ENCODE peak calls at places on chromosomes 11 and 22, in six cellular contexts. One of them, this sample, is unnamed. For H3K36me3, the result is how much of the 10 kb centered on the place peaks cover.

GRCh38 chr11:81725691-81726090 is 1008.0 kb downstream of the FAM181B start:
- DNase-seq in IMR-90: no peak
- DNase-seq in H1: no peak
- DNase-seq in trophoblast cell: no peak
- DNase-seq in mesenchymal stem cell: peak
- DNase-seq in neuronal stem cell: no peak
- DNase-seq in this sample: no peak

GRCh38 chr11:4863893-4864292 is 14.9 kb upstream of the OR51S1 start:
- DNase-seq in trophoblast cell: no peak
- DNase-seq in neuronal stem cell: no peak
- DNase-seq in H1: no peak
- DNase-seq in IMR-90: no peak
- DNase-seq in mesenchymal stem cell: no peak
- DNase-seq in this sample: no peak

GRCh38 chr11:133945087-133945974 is 11.4 kb downstream of the IGSF9B start:
- DNase-seq in IMR-90: peak
- DNase-seq in mesenchymal stem cell: no peak
- DNase-seq in H1: no peak
- DNase-seq in neuronal stem cell: no peak
- DNase-seq in trophoblast cell: no peak
- DNase-seq in this sample: no peak

GRCh38 chr11:64764753-64765152 is 5.0 kb upstream of the PYGM start:
- DNase-seq in IMR-90: no peak
- DNase-seq in mesenchymal stem cell: no peak
- DNase-seq in trophoblast cell: no peak
- DNase-seq in H1: no peak
- DNase-seq in neuronal stem cell: no peak
- DNase-seq in this sample: no peak

GRCh38 chr22:48138855-48139254 is 1376.4 kb downstream of the TBC1D22A start:
- DNase-seq in H1: no peak
- DNase-seq in trophoblast cell: no peak
- DNase-seq in IMR-90: no peak
- DNase-seq in mesenchymal stem cell: no peak
- DNase-seq in neuronal stem cell: no peak
- DNase-seq in this sample: no peak

GRCh38 chr11:91981995-91982394 is 242.6 kb upstream of the FAT3 start:
- DNase-seq in mesenchymal stem cell: peak
- DNase-seq in IMR-90: peak
- DNase-seq in trophoblast cell: no peak
- DNase-seq in H1: no peak
- DNase-seq in neuronal stem cell: no peak
- DNase-seq in this sample: no peak

GRCh38 chr11:113632981-113633380 is 73.1 kb downstream of the TMPRSS5 start:
- DNase-seq in H1: no peak
- DNase-seq in IMR-90: no peak
- DNase-seq in mesenchymal stem cell: no peak
- DNase-seq in neuronal stem cell: no peak
- DNase-seq in trophoblast cell: no peak
- DNase-seq in this sample: no peak

GRCh38 chr22:30861688-30862552 is 106.7 kb downstream of the MORC2 start:
- DNase-seq in mesenchymal stem cell: no peak
- DNase-seq in IMR-90: no peak
- DNase-seq in H1: no peak
- DNase-seq in trophoblast cell: no peak
- DNase-seq in neuronal stem cell: no peak
- DNase-seq in this sample: no peak

GRCh38 chr22:17633217-17633997 is 4.9 kb upstream of the ATP6V1E1 start:
- DNase-seq in H1: no peak
- DNase-seq in neuronal stem cell: no peak
- DNase-seq in trophoblast cell: peak
- DNase-seq in mesenchymal stem cell: peak
- DNase-seq in IMR-90: peak
- DNase-seq in this sample: peak

GRCh38 chr11:47891886-47892285 is 43.7 kb upstream of the NUP160 start:
- DNase-seq in IMR-90: no peak
- DNase-seq in trophoblast cell: no peak
- DNase-seq in mesenchymal stem cell: no peak
- DNase-seq in H1: no peak
- DNase-seq in neuronal stem cell: no peak
- DNase-seq in this sample: no peak

GRCh38 chr11:113104390-113105251 is 143.4 kb downstream of the NCAM1 start:
- DNase-seq in trophoblast cell: no peak
- DNase-seq in H1: no peak
- DNase-seq in mesenchymal stem cell: no peak
- DNase-seq in IMR-90: no peak
- DNase-seq in neuronal stem cell: no peak
- DNase-seq in this sample: no peak

GRCh38 chr11:131301306-131301705 is 69.1 kb upstream of the NTM start:
- DNase-seq in trophoblast cell: no peak
- DNase-seq in mesenchymal stem cell: no peak
- DNase-seq in neuronal stem cell: no peak
- DNase-seq in IMR-90: no peak
- DNase-seq in H1: no peak
- DNase-seq in this sample: no peak

GRCh38 chr11:128247235-128247594 is 340.1 kb downstream of the ETS1 start:
- DNase-seq in IMR-90: no peak
- DNase-seq in neuronal stem cell: no peak
- DNase-seq in trophoblast cell: peak
- DNase-seq in mesenchymal stem cell: no peak
- DNase-seq in H1: no peak
- DNase-seq in this sample: no peak

GRCh38 chr11:72840780-72841179 is 26.6 kb downstream of the ATG16L2 start:
- DNase-seq in H1: no peak
- DNase-seq in trophoblast cell: peak
- DNase-seq in mesenchymal stem cell: peak
- DNase-seq in IMR-90: peak
- DNase-seq in neuronal stem cell: no peak
- DNase-seq in this sample: peak

GRCh38 chr11:65655570-65656332 is 7.0 kb downstream of the RELA start:
- DNase-seq in IMR-90: no peak
- DNase-seq in trophoblast cell: no peak
- DNase-seq in mesenchymal stem cell: no peak
- DNase-seq in H1: no peak
- DNase-seq in neuronal stem cell: no peak
- DNase-seq in this sample: no peak

GRCh38 chr11:47062736-47063135 is 113.9 kb downstream of the ARFGAP2 start:
- DNase-seq in mesenchymal stem cell: no peak
- DNase-seq in H1: no peak
- DNase-seq in neuronal stem cell: no peak
- DNase-seq in IMR-90: no peak
- DNase-seq in trophoblast cell: no peak
- DNase-seq in this sample: no peak

GRCh38 chr11:104522650-104523049 is 358.7 kb upstream of the PDGFD start:
- DNase-seq in trophoblast cell: no peak
- DNase-seq in neuronal stem cell: no peak
- DNase-seq in IMR-90: peak
- DNase-seq in mesenchymal stem cell: no peak
- DNase-seq in H1: no peak
- DNase-seq in this sample: no peak

GRCh38 chr11:70319694-70320093 is 49.2 kb downstream of the PPFIA1 start:
- DNase-seq in mesenchymal stem cell: no peak
- DNase-seq in H1: no peak
- DNase-seq in neuronal stem cell: no peak
- DNase-seq in IMR-90: no peak
- DNase-seq in trophoblast cell: no peak
- DNase-seq in this sample: no peak

GRCh38 chr11:1353383-1354124 is 36.2 kb upstream of the BRSK2 start:
- DNase-seq in mesenchymal stem cell: no peak
- DNase-seq in H1: no peak
- DNase-seq in IMR-90: no peak
- DNase-seq in neuronal stem cell: no peak
- DNase-seq in trophoblast cell: no peak
- DNase-seq in this sample: peak

GRCh38 chr11:126655807-126656128 is 300.3 kb downstream of the ST3GAL4 start:
- DNase-seq in trophoblast cell: no peak
- DNase-seq in H1: no peak
- DNase-seq in neuronal stem cell: no peak
- DNase-seq in mesenchymal stem cell: no peak
- DNase-seq in IMR-90: peak
- DNase-seq in this sample: no peak

GRCh38 chr11:17612221-17613188 is 65.4 kb downstream of the OTOG start:
- DNase-seq in trophoblast cell: no peak
- DNase-seq in mesenchymal stem cell: no peak
- DNase-seq in IMR-90: no peak
- DNase-seq in H1: no peak
- DNase-seq in neuronal stem cell: no peak
- DNase-seq in this sample: no peak

GRCh38 chr22:39546889-39547586 is 14.5 kb upstream of the RPS19BP1 start:
- DNase-seq in H1: no peak
- DNase-seq in IMR-90: peak
- DNase-seq in trophoblast cell: no peak
- DNase-seq in mesenchymal stem cell: peak
- DNase-seq in neuronal stem cell: no peak
- DNase-seq in this sample: no peak

GRCh38 chr11:31026315-31026714 is 343.2 kb downstream of the DCDC1 start:
- DNase-seq in mesenchymal stem cell: no peak
- DNase-seq in neuronal stem cell: no peak
- DNase-seq in IMR-90: no peak
- DNase-seq in H1: no peak
- DNase-seq in trophoblast cell: no peak
- DNase-seq in this sample: no peak

GRCh38 chr11:65432686-65433582 is 10.3 kb downstream of the NEAT1 start:
- DNase-seq in H1: no peak
- DNase-seq in IMR-90: peak
- DNase-seq in neuronal stem cell: no peak
- DNase-seq in mesenchymal stem cell: peak
- DNase-seq in trophoblast cell: peak
- DNase-seq in this sample: peak

GRCh38 chr22:44824271-44824670 is 71.9 kb downstream of the ARHGAP8 start:
- DNase-seq in neuronal stem cell: no peak
- DNase-seq in H1: no peak
- DNase-seq in mesenchymal stem cell: no peak
- DNase-seq in trophoblast cell: no peak
- DNase-seq in IMR-90: no peak
- DNase-seq in this sample: no peak

GRCh38 chr11:8776209-8776608 is 93.6 kb downstream of the RPL27A start:
- DNase-seq in mesenchymal stem cell: no peak
- DNase-seq in trophoblast cell: no peak
- DNase-seq in H1: no peak
- DNase-seq in IMR-90: no peak
- DNase-seq in neuronal stem cell: no peak
- DNase-seq in this sample: no peak

GRCh38 chr11:8717876-8718753 is 35.5 kb downstream of the RPL27A start:
- DNase-seq in H1: no peak
- DNase-seq in neuronal stem cell: no peak
- DNase-seq in mesenchymal stem cell: peak
- DNase-seq in trophoblast cell: no peak
- DNase-seq in IMR-90: peak
- DNase-seq in this sample: peak

GRCh38 chr11:93100211-93100610 is 97.6 kb downstream of the SLC36A4 start:
- DNase-seq in IMR-90: peak
- DNase-seq in neuronal stem cell: no peak
- DNase-seq in trophoblast cell: no peak
- DNase-seq in H1: no peak
- DNase-seq in mesenchymal stem cell: no peak
- DNase-seq in this sample: no peak

GRCh38 chr11:93287434-93287833 is 43.1 kb upstream of the DEUP1 start:
- DNase-seq in trophoblast cell: no peak
- DNase-seq in mesenchymal stem cell: no peak
- DNase-seq in neuronal stem cell: no peak
- DNase-seq in IMR-90: no peak
- DNase-seq in H1: no peak
- DNase-seq in this sample: no peak

GRCh38 chr11:1055109-1055703 is 18.7 kb upstream of the MUC6 start:
- DNase-seq in H1: no peak
- DNase-seq in trophoblast cell: no peak
- DNase-seq in neuronal stem cell: no peak
- DNase-seq in mesenchymal stem cell: no peak
- DNase-seq in IMR-90: no peak
- DNase-seq in this sample: no peak

GRCh38 chr11:73480677-73481076 is 104.5 kb downstream of the RELT start:
- DNase-seq in H1: no peak
- DNase-seq in neuronal stem cell: no peak
- DNase-seq in trophoblast cell: peak
- DNase-seq in mesenchymal stem cell: no peak
- DNase-seq in IMR-90: peak
- DNase-seq in this sample: no peak

DNA sequence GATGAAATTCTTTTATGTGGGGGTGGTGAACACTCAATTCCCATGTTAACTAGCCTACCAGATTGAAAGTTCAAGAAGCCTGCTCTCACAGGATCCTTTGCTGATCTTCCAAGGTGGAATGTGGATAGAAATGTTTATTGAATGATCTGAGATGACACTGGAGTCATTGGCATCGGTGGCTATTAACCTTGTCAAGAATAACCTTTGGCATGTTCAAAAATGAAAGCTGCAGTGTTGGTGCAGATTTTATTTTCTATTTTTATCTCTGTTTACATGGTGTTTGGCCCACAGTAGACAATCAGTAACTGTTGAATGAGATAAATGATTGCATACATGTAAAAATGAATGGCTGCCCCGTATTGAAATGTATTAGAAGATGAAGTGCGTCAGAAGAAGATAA is 19.0 kb downstream of the MCAM start:
- DNase-seq in neuronal stem cell: no peak
- DNase-seq in IMR-90: no peak
- DNase-seq in mesenchymal stem cell: no peak
- DNase-seq in trophoblast cell: no peak
- DNase-seq in H1: no peak
- DNase-seq in this sample: no peak
- H3K36me3 ChIP-seq in neuronal stem cell: half or more
- H3K36me3 ChIP-seq in IMR-90: under half
- H3K36me3 ChIP-seq in mesenchymal stem cell: under half
- H3K36me3 ChIP-seq in trophoblast cell: under half
- H3K36me3 ChIP-seq in H1: half or more
- H3K36me3 ChIP-seq in this sample: under half

GRCh38 chr22:37848587-37849088 is 581 bp upstream of the EIF3L start:
- DNase-seq in IMR-90: peak
- DNase-seq in mesenchymal stem cell: peak
- DNase-seq in neuronal stem cell: no peak
- DNase-seq in trophoblast cell: peak
- DNase-seq in H1: no peak
- DNase-seq in this sample: peak
- H3K4ac ChIP-seq in IMR-90: peak
- H3K4ac ChIP-seq in mesenchymal stem cell: no peak
- H3K4ac ChIP-seq in neuronal stem cell: no peak
- H3K4ac ChIP-seq in trophoblast cell: no peak
- H3K4ac ChIP-seq in H1: no peak
- H3K4ac ChIP-seq in this sample: peak

GRCh38 chr22:22714600-22715361 is 70.4 kb downstream of the GGTLC2 start:
- DNase-seq in IMR-90: no peak
- DNase-seq in H1: no peak
- DNase-seq in mesenchymal stem cell: no peak
- DNase-seq in neuronal stem cell: no peak
- DNase-seq in trophoblast cell: peak
- DNase-seq in this sample: no peak
- H3K36me3 ChIP-seq in IMR-90: under half
- H3K36me3 ChIP-seq in H1: under half
- H3K36me3 ChIP-seq in mesenchymal stem cell: under half
- H3K36me3 ChIP-seq in neuronal stem cell: under half
- H3K36me3 ChIP-seq in trophoblast cell: under half
- H3K36me3 ChIP-seq in this sample: under half

DNA sequence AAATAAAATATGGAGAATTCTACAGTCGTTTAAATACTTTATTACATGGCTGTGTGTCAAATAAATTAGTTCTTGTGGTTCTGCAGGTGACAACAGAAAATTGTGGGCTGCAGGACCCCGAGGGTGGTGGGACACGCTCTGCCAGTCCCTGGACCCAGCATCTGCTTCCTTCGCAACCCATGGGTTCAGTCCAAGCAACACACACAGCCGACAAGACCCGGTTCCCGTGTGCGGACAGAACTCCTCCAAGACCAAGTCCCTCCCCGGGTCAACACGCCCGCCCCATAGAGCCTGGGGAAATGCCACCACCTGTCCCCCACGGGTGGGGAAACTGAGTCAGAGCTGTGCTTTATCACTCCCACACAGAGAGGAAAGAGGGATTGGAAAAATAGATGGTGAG is 238.9 kb downstream of the BRD1 start:
- DNase-seq in IMR-90: no peak
- DNase-seq in trophoblast cell: no peak
- DNase-seq in mesenchymal stem cell: no peak
- DNase-seq in H1: no peak
- DNase-seq in neuronal stem cell: no peak
- DNase-seq in this sample: no peak
- H3K4ac ChIP-seq in IMR-90: no peak
- H3K4ac ChIP-seq in trophoblast cell: no peak
- H3K4ac ChIP-seq in mesenchymal stem cell: no peak
- H3K4ac ChIP-seq in H1: no peak
- H3K4ac ChIP-seq in neuronal stem cell: no peak
- H3K4ac ChIP-seq in this sample: no peak

This sample was measured in mesendoderm.